ENCODE peak calls at places on chromosomes 3 and 15, in five cellular contexts. O is A549, P is H9, Y is thoracic aorta, R is Peyer's patch. B is an unnamed sample. For H3K4me1, the result is how much of the 10 kb centered on the place peaks cover.

GRCh38 chr3:132236701-132237651 is 80.2 kb upstream of the ACP3 start:
- DNase-seq in R (no peak), O (no peak), Y (no peak), P (no peak), B (no peak)

GRCh38 chr3:136858381-136858780 is 3.6 kb upstream of the NCK1 start:
- DNase-seq in R (no peak), O (no peak), P (no peak), Y (no peak), B (no peak)

GRCh38 chr3:63351159-63352007 is 73.3 kb downstream of the SYNPR start:
- DNase-seq in R (no peak), O (peak), Y (no peak), P (no peak), B (no peak)

GRCh38 chr15:40274350-40275274 is 8.3 kb downstream of the ANKRD63 start:
- DNase-seq in R (peak), P (peak), O (peak), Y (peak), B (peak)

GRCh38 chr15:41801850-41802455 is 25.9 kb upstream of the JMJD7 start:
- DNase-seq in O (no peak), Y (no peak), R (no peak), P (no peak), B (no peak)

GRCh38 chr15:89958107-89958805 is 42.9 kb upstream of the ZNF710 start:
- DNase-seq in P (no peak), Y (no peak), O (no peak), R (peak), B (no peak)

GRCh38 chr3:11706604-11707003 is 62.9 kb upstream of the VGLL4 start:
- DNase-seq in P (no peak), O (no peak), R (no peak), Y (no peak), B (no peak)

GRCh38 chr3:10395671-10396070 is 74.8 kb upstream of the SEC13 start:
- DNase-seq in R (peak), P (no peak), Y (no peak), O (no peak), B (peak)

GRCh38 chr15:48667701-48668100 is 22.2 kb upstream of the FBN1 start:
- DNase-seq in Y (no peak), O (no peak), R (no peak), P (no peak), B (no peak)

GRCh38 chr15:83299462-83299861 is 15.0 kb upstream of the BNC1 start:
- DNase-seq in O (no peak), P (no peak), R (no peak), Y (no peak), B (no peak)

GRCh38 chr3:169661567-169662214 is 1.8 kb downstream of the MECOM start:
- DNase-seq in P (peak), R (peak), O (peak), Y (no peak), B (no peak)

DNA sequence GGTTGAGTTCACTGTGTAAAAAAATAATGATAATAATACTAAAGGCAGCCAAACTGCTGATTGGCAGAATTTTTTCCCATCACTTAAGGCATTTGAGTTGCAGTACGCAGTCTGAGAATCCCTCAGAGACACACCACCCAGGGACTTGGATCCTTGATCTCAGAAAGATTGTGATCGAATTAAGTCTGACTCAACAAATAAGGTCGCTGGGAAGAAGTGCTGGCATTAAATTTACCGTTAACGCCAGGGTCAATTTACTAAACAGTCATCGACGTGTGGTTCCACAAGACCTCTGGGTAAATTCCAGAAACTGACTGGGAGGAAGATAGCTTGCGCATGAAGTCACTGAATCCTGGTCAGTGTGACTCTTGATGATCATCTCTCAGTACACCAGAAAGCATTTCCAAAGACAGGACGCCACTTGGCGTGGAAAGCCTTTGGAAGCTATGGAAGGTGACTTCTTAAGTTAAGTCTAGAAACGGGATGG is 48.3 kb upstream of the CGNL1 start:
- DNase-seq in O (no peak), P (no peak), Y (no peak), R (no peak), B (no peak)
- H3K27ac ChIP-seq in O (no peak), P (no peak), Y (no peak), R (peak), B (no peak)

DNA sequence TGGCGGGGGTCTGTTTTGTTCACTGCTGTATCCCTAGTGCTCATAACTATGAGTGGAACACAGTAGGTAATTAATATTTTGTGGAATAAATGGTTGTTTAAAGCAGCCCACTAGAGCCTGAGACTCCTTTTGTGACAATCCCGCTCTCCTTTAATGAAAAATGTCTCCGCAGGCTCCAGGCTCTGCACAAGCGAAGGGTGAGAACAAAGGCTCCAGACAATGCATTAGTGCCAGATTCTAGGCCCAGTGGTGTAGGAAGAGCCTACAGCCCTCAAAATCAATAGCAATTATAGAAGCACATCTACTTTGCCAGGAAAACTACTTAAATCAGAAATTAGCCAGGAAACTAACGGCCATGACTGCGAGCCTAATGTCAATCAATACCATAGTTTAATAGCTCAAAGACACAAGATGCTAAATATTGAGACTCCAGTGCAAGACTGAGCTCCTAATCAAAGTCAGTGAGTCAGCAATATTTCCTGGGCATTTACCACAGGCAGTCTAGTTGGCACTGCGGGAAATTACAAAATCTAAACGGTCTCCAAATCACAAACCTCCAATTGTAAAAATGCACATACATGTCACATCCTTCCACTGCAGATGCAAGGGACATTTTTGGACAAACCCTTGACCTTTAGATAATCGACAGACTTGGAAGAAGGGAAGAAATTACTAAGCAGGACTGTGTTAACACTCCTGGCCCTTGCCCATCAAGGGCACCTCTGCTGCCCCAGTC is 2.3 kb downstream of the ANXA2 start:
- DNase-seq in P (no peak), R (no peak), Y (no peak), O (no peak), B (no peak)
- H3K4me1 ChIP-seq in P (under half), R (under half), Y (under half), O (half or more), B (half or more)

GRCh38 chr3:5013021-5013906 is 34.0 kb downstream of the BHLHE40 start:
- DNase-seq in O (peak), Y (no peak), P (peak), R (no peak), B (no peak)

GRCh38 chr3:5010706-5011554 is 31.7 kb downstream of the BHLHE40 start:
- DNase-seq in P (no peak), Y (no peak), R (no peak), O (no peak), B (peak)

GRCh38 chr3:5011555-5012256 is 32.5 kb downstream of the BHLHE40 start:
- DNase-seq in O (no peak), Y (no peak), R (no peak), P (no peak), B (no peak)

GRCh38 chr3:5014431-5014830 is 35.2 kb downstream of the BHLHE40 start:
- DNase-seq in Y (no peak), O (no peak), P (no peak), R (no peak), B (no peak)

DNA sequence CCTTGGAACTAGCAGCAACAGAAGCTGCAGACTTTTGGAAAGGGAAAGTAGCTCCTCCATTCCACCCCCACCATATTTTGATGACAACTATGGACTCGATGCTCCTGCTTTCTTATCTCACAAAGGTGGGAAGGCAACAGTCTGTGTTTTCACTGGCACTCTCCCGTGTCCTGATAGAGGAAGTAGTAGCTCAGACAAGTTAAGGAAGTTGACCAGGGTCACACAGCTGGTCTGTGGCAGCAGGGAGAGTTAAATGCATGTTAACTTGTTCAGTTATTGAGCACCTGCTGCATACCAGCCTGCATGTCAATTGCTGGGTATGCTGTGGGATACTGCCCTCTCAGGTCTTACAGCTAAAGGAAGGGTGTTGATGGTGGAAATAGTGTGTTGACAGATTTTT is 33.2 kb downstream of the BHLHE40 start:
- DNase-seq in Y (no peak), P (no peak), R (no peak), O (no peak), B (no peak)
- H3K27ac ChIP-seq in Y (no peak), P (no peak), R (no peak), O (peak), B (no peak)

GRCh38 chr15:67542462-67543347 is at the start of gene MAP2K5:
- DNase-seq in P (peak), Y (peak), O (peak), R (peak), B (peak)

GRCh38 chr15:67543348-67543718 is 830 bp downstream of the MAP2K5 start:
- DNase-seq in R (peak), O (peak), P (no peak), Y (no peak), B (no peak)

GRCh38 chr15:67545864-67546263 is 3.4 kb downstream of the MAP2K5 start:
- DNase-seq in R (no peak), Y (no peak), O (no peak), P (no peak), B (no peak)

GRCh38 chr15:67544475-67544874 is 2.0 kb downstream of the MAP2K5 start:
- DNase-seq in R (no peak), O (no peak), Y (no peak), P (no peak), B (no peak)

DNA sequence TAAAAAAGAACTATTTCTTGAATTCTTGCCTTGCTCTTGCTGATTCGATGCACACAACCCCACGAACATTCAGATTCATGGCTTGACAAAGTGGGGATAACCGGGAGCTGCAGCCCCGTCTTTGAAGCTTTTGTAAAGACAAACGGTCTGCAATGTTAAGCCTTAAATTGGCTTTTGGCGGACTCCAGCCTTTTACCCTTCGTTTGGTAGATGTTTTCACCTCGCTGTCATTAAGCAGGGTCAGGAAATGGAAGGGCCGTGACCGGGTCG is 376 bp upstream of the MAP2K5 start:
- DNase-seq in Y (no peak), O (no peak), P (no peak), R (no peak), B (no peak)
- H3K4me1 ChIP-seq in Y (under half), O (under half), P (under half), R (under half), B (under half)

DNA sequence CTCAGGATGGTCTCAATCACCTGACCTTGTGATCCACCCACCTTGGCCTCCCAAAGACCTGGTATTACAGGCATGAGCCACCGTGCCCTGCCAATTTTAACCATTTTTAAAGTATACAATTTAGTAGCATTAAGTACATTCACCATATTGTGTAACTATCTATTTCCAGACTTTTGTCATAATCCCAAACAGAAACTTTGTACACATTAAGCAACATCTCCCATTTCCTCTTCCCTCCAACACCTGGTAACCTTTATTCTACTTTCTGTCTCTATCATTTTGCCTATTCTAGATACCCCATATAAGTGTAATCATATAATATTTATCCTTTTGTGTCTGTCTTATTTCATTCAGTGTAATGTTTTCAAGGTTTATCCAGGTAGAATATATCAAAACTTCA is 8.9 kb upstream of the MYLK start:
- DNase-seq in R (no peak), O (no peak), P (no peak), Y (no peak), B (no peak)
- H3K27ac ChIP-seq in R (no peak), O (no peak), P (no peak), Y (no peak), B (no peak)

DNA sequence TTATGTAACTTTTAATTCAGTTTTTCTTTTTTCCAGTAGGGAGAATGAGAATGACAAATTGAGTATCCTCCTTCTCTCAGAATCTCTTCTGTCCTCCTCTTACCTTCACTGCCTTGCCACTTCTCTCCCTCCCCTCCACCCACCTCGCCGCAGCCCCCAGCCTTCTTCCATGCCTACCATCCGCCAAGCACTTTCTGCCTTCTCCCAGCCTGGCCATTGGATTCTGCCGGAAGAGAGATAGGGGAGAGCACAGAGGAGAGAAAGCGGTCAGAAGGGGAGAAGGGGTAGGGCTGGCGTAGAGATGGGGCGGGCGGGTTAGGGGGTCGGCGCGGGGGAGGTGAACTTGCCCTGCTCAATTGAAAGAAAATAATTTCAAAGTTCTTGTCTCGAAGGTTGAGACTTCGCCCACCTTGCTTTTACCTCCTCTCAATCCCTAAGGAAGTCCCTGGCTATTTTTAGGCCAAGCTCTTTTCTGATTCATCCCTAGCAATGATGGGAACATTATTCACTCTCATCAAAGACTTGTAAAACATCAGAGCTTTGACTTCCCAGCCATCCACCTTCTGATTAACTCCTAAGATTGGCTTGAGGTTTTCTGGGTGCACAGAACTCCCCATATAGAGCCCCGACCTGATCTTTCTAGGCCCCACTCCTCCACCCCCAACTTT is 802 bp downstream of the C3orf52 start:
- DNase-seq in R (no peak), O (peak), Y (no peak), P (no peak), B (no peak)
- H3K4me1 ChIP-seq in R (under half), O (under half), Y (under half), P (under half), B (under half)